ENCODE peak calls at places on chromosomes 11 and 22, in nine cellular contexts. Z is suprapubic skin, Q is adipocyte, Y is IMR-90, M is pancreas, S is cardiac fibroblast, C is dorsolateral prefrontal cortex, K is AG04450, E is Karpas-422. A is an unnamed sample.

GRCh38 chr11:88266157-88266556 is 71.4 kb downstream of the CTSC start:
- DNase-seq in K (no peak), C (no peak), S (no peak), M (no peak), Q (no peak), Z (no peak), E (no peak), Y (no peak), A (no peak)

GRCh38 chr22:36897611-36898010 is 15.8 kb upstream of the CSF2RB start:
- DNase-seq in M (no peak), C (no peak), E (no peak), Q (no peak), Z (no peak), K (no peak), S (no peak), Y (no peak), A (no peak)

GRCh38 chr11:96154802-96155520 is 188.0 kb downstream of the MAML2 start:
- DNase-seq in Y (peak), K (no peak), M (no peak), Z (no peak), C (no peak), Q (peak), E (no peak), S (peak), A (peak)

GRCh38 chr11:112298535-112298934 is 37.9 kb upstream of the PLET1 start:
- DNase-seq in C (no peak), Z (no peak), Y (no peak), E (no peak), K (no peak), Q (no peak), M (no peak), S (no peak), A (peak)

GRCh38 chr11:84558085-84558905 is 1068.8 kb downstream of the DLG2 start:
- DNase-seq in Z (no peak), Q (peak), E (peak), K (peak), Y (peak), C (peak), M (peak), S (peak), A (peak)

GRCh38 chr11:127925430-127925829 is 661.9 kb downstream of the ETS1 start:
- DNase-seq in Y (peak), Q (no peak), Z (no peak), K (no peak), M (no peak), E (no peak), C (no peak), S (no peak), A (no peak)

GRCh38 chr22:22508274-22509176 is at the start of gene ZNF280B:
- DNase-seq in C (peak), S (peak), Q (peak), Z (no peak), Y (peak), M (peak), E (peak), K (peak), A (peak)

GRCh38 chr11:42251984-42252383 is 792.5 kb upstream of the LRRC4C start:
- DNase-seq in K (no peak), M (no peak), Q (no peak), Z (no peak), C (no peak), S (no peak), E (no peak), Y (no peak), A (no peak)

DNA sequence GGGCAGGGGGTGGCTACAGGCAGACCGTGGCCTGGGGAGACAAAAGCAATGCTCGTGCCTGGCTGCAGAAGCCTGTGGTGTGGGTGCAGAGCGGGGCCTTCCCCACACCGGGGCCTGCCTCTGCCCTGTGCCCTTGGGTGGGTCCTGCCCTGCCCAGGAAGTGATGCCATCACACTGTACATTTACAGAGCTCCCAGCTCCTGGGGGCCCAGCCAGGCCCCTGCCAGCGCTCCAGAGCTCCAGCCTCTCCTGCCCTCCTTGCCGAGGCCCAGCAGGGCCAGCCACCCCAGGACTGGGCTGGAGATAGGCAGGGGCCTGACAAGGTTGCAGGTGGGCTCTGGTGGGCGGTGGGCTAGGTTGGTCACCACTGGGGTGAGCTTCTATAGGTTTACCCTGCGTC is 40.2 kb downstream of the MUC5B start:
- DNase-seq in Q (no peak), K (no peak), S (no peak), Y (no peak), E (peak), M (no peak), Z (no peak), C (no peak), A (peak)
- H3K4me3 ChIP-seq in Q (peak), K (peak), S (peak), Y (no peak), E (peak), M (no peak), Z (peak), C (peak), A (no peak)

GRCh38 chr22:28978158-28978557 is 83.5 kb downstream of the C22orf31 start:
- DNase-seq in M (no peak), E (no peak), Y (peak), S (peak), Q (peak), K (no peak), Z (no peak), C (peak), A (no peak)

GRCh38 chr22:28977050-28977449 is 84.6 kb downstream of the C22orf31 start:
- DNase-seq in C (no peak), K (no peak), Z (no peak), E (no peak), Q (no peak), Y (no peak), S (no peak), M (no peak), A (no peak)

GRCh38 chr22:28978863-28979799 is 82.5 kb downstream of the C22orf31 start:
- DNase-seq in S (no peak), Z (no peak), E (no peak), Y (no peak), C (no peak), Q (no peak), M (no peak), K (no peak), A (no peak)

GRCh38 chr22:28977481-28977971 is 84.1 kb downstream of the C22orf31 start:
- DNase-seq in C (no peak), Q (peak), Z (no peak), K (no peak), Y (no peak), M (no peak), S (peak), E (no peak), A (no peak)

DNA sequence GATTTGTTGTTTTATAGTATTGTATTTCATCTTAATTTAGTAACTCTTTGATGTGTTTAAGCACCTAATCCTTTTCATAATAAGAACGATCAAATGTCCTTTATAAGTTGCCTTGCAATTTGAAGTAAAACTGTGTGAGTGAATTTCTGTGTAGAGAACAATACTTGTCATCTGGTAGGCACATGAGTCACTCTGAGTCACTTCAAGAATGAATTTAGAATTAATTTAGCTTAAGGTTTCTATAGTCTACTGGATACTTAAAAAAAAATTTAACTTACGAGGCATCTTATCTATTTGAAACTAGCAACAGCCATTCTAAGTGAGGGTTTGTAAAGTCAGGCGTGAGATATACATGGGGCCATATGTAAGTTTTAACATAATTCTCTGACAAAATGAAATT is 85.0 kb downstream of the C22orf31 start:
- DNase-seq in Z (no peak), M (no peak), S (peak), Y (peak), C (no peak), K (peak), Q (peak), E (no peak), A (no peak)
- H3K4me3 ChIP-seq in Z (no peak), M (no peak), S (no peak), Y (no peak), C (no peak), K (no peak), Q (peak), E (no peak), A (no peak)

DNA sequence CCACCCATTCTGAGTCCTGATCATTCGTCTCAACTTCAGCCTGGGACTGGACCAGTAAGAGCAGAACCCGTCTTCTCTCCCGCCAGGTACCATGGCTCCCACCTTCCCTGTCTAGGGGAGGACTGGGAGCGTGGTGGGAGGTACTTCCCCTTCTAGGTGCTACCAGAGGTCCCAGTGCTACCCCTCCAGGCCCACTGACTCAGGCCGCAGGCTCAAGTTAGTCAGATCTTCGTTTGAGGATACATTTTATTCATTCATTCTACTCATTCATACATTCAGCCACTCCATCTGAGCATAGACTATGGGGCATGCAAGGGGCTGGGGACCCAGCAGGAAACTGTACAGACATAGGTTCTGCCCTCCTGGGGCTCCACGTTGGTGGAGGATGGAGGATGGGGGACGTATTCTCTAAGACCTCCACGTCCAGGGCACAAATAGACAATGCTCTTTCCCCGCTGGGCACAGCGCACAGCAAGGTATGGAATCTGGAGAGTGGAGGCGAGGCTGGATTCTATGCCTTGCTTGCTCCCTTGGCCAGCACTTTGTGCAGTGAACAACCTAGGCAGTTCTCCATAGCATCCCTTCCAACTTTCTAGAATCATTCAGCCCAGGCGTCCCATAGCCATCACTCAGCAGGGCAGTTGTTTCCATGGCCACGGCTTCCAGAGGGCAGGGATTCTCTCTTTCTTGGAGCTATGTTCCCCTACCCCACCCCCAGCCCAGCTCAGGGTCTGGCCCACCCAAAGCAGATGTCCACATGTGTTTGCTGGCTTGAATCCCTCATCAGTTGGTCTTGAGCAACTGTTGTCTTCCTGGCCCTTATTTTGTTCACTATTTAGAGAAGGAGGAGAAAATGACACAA is 1.1 kb upstream of the RAB3IL1 start:
- DNase-seq in Y (no peak), K (no peak), E (no peak), S (peak), C (no peak), Z (peak), M (no peak), Q (no peak), A (peak)
- H3K4me3 ChIP-seq in Y (no peak), K (no peak), E (no peak), S (no peak), C (no peak), Z (peak), M (no peak), Q (peak), A (no peak)

GRCh38 chr22:41781508-41781906 is 19.0 kb upstream of the CCDC134 start:
- DNase-seq in C (no peak), M (no peak), E (no peak), K (no peak), Z (no peak), S (no peak), Q (no peak), Y (no peak), A (no peak)
- H3K4me3 ChIP-seq in C (no peak), M (no peak), E (peak), K (no peak), Z (no peak), S (no peak), Q (no peak), Y (no peak), A (no peak)

GRCh38 chr22:41952713-41953112 is 763 bp downstream of the SMIM45 start:
- DNase-seq in Y (no peak), K (no peak), M (no peak), E (peak), S (no peak), Q (no peak), C (no peak), Z (no peak), A (no peak)
- H3K4me3 ChIP-seq in Y (no peak), K (no peak), M (no peak), E (peak), S (no peak), Q (no peak), C (peak), Z (no peak), A (no peak)

DNA sequence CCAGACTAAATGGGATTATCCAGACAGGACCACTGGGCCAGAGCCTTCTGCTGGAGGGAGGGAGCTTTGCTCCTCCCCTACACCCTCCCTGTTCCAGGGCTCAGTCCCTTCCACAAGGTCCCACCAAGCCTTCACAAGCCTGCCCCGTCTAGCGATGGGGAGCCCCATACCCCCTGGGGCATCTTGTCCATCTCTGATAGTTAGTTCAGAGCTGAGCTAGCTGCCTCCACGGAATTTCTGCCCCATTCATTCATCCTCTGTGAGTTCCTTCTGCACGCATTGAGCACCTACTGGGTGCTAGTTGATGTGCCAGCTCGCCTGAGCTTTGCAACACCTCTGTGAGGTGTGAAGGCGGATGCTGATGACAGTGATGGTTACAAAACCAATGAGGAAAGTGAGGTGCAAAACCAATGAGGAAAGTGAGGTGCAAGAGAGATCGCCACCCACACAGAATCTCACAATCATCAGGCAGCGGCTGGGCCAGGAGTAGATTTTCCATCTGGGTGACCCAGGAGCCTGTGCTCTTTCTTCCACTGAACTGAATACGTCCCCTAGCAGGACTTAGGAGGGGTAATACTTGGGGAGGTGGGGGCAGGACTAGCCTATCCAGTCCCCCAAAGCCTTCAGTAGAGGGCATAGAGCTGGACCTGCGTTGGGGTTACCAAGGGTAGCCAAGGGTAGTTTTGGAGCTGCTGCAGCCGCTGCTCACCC is 21.5 kb upstream of the CBX7 start:
- DNase-seq in C (no peak), E (no peak), K (no peak), M (no peak), Q (no peak), Y (no peak), Z (peak), S (no peak), A (no peak)
- H3K4me3 ChIP-seq in C (no peak), E (no peak), K (no peak), M (no peak), Q (no peak), Y (no peak), Z (peak), S (no peak), A (no peak)

GRCh38 chr11:129815596-129816461 is at the start of gene TMEM45B:
- DNase-seq in Z (no peak), K (no peak), C (no peak), Q (no peak), M (peak), E (no peak), Y (no peak), S (no peak), A (peak)

GRCh38 chr11:129813216-129813791 is 2.3 kb upstream of the TMEM45B start:
- DNase-seq in C (no peak), Y (no peak), S (no peak), Z (no peak), M (no peak), K (no peak), E (no peak), Q (no peak), A (no peak)

GRCh38 chr11:129817282-129818051 is 1.8 kb downstream of the TMEM45B start:
- DNase-seq in C (no peak), E (no peak), Z (no peak), S (no peak), Y (no peak), Q (no peak), M (no peak), K (no peak), A (no peak)

GRCh38 chr11:129819237-129819636 is 3.6 kb downstream of the TMEM45B start:
- DNase-seq in E (no peak), K (no peak), M (no peak), Y (no peak), Z (no peak), S (no peak), Q (no peak), C (no peak), A (no peak)

DNA sequence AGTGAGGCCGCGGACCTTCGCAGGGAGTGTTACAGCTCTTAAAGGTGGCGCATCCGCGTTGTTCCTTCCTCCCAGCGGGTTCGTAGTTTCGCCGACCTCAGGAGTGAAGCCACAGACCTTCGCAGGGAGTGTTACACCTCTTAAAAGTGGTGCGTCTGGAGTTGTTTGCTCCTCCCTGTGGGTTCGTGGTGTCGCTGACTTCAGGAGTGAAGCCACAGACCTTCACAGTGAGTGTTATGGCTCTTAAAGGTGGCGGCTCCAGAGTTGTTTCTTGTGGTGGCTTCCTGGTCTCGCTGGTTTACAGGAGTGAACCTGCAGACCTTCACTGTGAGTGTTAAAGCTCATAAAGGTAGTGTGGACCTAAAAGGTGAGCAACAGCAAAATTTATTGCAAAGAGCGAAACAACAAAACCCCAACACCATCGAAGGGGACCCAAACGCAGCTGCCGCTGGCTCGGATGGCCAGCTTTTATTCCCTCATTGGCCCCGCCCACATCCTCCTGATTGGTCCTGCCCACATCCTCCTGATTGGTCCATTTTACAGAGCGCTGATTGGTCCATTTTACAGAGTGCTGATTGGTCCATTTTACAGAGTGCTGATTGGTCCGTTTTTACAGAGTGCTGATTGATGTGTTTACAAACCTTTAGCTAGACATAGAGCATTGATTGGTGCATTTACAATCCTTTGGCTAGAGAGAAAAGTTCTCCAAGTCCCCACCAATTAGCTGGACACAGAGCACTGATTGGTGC is 1.2 kb upstream of the TMEM45B start:
- DNase-seq in Z (no peak), M (no peak), S (no peak), C (no peak), Y (no peak), E (peak), K (no peak), Q (no peak), A (no peak)
- H3K4me3 ChIP-seq in Z (no peak), M (no peak), S (no peak), C (no peak), Y (no peak), E (no peak), K (no peak), Q (no peak), A (no peak)

DNA sequence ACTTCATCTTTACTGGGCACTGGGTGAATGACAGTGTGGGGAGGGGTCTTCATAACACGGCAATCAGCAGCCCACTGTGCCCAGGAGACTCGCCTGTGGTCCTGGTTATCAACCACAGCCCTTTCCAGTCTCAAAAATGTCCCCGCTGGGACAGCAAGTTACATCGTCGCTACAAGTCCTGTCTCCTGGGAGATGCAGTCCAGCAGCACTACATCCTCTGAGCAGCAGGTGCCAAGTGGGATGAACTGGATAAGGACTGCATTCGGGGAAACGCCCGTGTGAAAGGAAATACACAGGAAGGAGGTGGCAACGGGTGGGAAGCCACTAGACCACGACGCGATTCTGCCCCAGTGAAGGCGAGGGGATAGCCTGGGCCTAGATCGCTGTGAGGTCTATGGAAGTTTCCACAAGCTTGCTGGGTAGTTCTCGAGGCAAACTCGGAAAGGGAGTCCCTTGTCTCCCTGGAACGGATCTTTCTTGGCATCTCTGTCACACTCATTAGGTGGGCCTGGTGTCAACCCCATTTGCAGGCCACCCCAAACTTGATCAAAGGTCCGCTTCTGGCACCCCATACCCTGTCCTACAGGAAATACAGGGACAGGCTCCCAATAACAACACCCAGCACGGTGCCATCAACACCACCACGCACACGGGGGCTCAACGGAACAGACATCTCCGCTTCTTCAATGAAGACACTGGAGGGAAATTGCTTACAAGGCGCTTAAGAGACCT is 4.4 kb downstream of the ASCL2 start:
- DNase-seq in S (no peak), K (no peak), E (no peak), M (no peak), C (no peak), Q (no peak), Z (no peak), Y (no peak), A (no peak)
- H3K4me3 ChIP-seq in S (no peak), K (no peak), E (no peak), M (no peak), C (no peak), Q (no peak), Z (no peak), Y (no peak), A (no peak)

A was measured in right cardiac atrium.